ENCODE peak calls at places on chromosomes 6 and 20, in nine cellular contexts. One of them, this sample, is unnamed.

GRCh38 chr6:136609878-136610706 is 59.9 kb upstream of the MAP7 start:
- DNase-seq in A549: peak; percentile 83
- DNase-seq in H1: no peak
- DNase-seq in upper lobe of left lung: no peak
- DNase-seq in sigmoid colon: peak; percentile 85
- DNase-seq in transverse colon: peak; percentile 72
- DNase-seq in SK-N-SH: no peak
- DNase-seq in ovary: peak; percentile 78
- DNase-seq in K562: peak; percentile 49
- DNase-seq in this sample: no peak

GRCh38 chr20:41424025-41424424 is 57.4 kb upstream of the EMILIN3 start:
- DNase-seq in A549: no peak
- DNase-seq in H1: no peak
- DNase-seq in upper lobe of left lung: no peak
- DNase-seq in sigmoid colon: no peak
- DNase-seq in transverse colon: no peak
- DNase-seq in SK-N-SH: no peak
- DNase-seq in ovary: no peak
- DNase-seq in K562: no peak
- DNase-seq in this sample: no peak

GRCh38 chr6:151069641-151070040 is 170.1 kb upstream of the AKAP12 start:
- DNase-seq in A549: no peak
- DNase-seq in H1: no peak
- DNase-seq in upper lobe of left lung: no peak
- DNase-seq in sigmoid colon: peak; percentile 42
- DNase-seq in transverse colon: no peak
- DNase-seq in SK-N-SH: no peak
- DNase-seq in ovary: peak; percentile 20
- DNase-seq in K562: no peak
- DNase-seq in this sample: no peak

GRCh38 chr6:34115396-34116314 is 30.2 kb downstream of the GRM4 start:
- DNase-seq in A549: no peak
- DNase-seq in H1: no peak
- DNase-seq in upper lobe of left lung: no peak
- DNase-seq in sigmoid colon: no peak
- DNase-seq in transverse colon: no peak
- DNase-seq in SK-N-SH: no peak
- DNase-seq in ovary: no peak
- DNase-seq in K562: peak; percentile 87
- DNase-seq in this sample: no peak

GRCh38 chr6:81713205-81713604 is 39.3 kb downstream of the TENT5A start:
- DNase-seq in A549: no peak
- DNase-seq in H1: no peak
- DNase-seq in upper lobe of left lung: no peak
- DNase-seq in sigmoid colon: no peak
- DNase-seq in transverse colon: no peak
- DNase-seq in SK-N-SH: no peak
- DNase-seq in ovary: no peak
- DNase-seq in K562: no peak
- DNase-seq in this sample: no peak

GRCh38 chr20:11248691-11249178 is 574.9 kb upstream of the JAG1 start:
- DNase-seq in A549: no peak
- DNase-seq in H1: no peak
- DNase-seq in upper lobe of left lung: no peak
- DNase-seq in sigmoid colon: no peak
- DNase-seq in transverse colon: no peak
- DNase-seq in SK-N-SH: no peak
- DNase-seq in ovary: no peak
- DNase-seq in K562: no peak
- DNase-seq in this sample: no peak

GRCh38 chr6:7685276-7685675 is 40.6 kb upstream of the BMP6 start:
- DNase-seq in A549: no peak
- DNase-seq in H1: no peak
- DNase-seq in upper lobe of left lung: no peak
- DNase-seq in sigmoid colon: no peak
- DNase-seq in transverse colon: no peak
- DNase-seq in SK-N-SH: no peak
- DNase-seq in ovary: no peak
- DNase-seq in K562: no peak
- DNase-seq in this sample: no peak

GRCh38 chr20:25247100-25247665 is 702 bp upstream of the PYGB start:
- DNase-seq in A549: peak; percentile 87
- DNase-seq in H1: no peak
- DNase-seq in upper lobe of left lung: no peak
- DNase-seq in sigmoid colon: peak; percentile 83
- DNase-seq in transverse colon: peak; percentile 79
- DNase-seq in SK-N-SH: peak; percentile 68
- DNase-seq in ovary: peak; percentile 57
- DNase-seq in K562: peak; percentile 36
- DNase-seq in this sample: peak; percentile 52

GRCh38 chr20:63911171-63911570 is 16.2 kb downstream of the DNAJC5 start:
- DNase-seq in A549: no peak
- DNase-seq in H1: no peak
- DNase-seq in upper lobe of left lung: no peak
- DNase-seq in sigmoid colon: no peak
- DNase-seq in transverse colon: peak; percentile 83
- DNase-seq in SK-N-SH: no peak
- DNase-seq in ovary: no peak
- DNase-seq in K562: no peak
- DNase-seq in this sample: no peak

GRCh38 chr20:41392295-41392694 is 25.7 kb upstream of the EMILIN3 start:
- DNase-seq in A549: no peak
- DNase-seq in H1: no peak
- DNase-seq in upper lobe of left lung: no peak
- DNase-seq in sigmoid colon: no peak
- DNase-seq in transverse colon: no peak
- DNase-seq in SK-N-SH: no peak
- DNase-seq in ovary: no peak
- DNase-seq in K562: no peak
- DNase-seq in this sample: no peak

GRCh38 chr6:161038229-161039003 is 46.8 kb downstream of the MAP3K4 start:
- DNase-seq in A549: peak; percentile 3
- DNase-seq in H1: no peak
- DNase-seq in upper lobe of left lung: no peak
- DNase-seq in sigmoid colon: peak; percentile 90
- DNase-seq in transverse colon: peak; percentile 24
- DNase-seq in SK-N-SH: no peak
- DNase-seq in ovary: peak; percentile 24
- DNase-seq in K562: no peak
- DNase-seq in this sample: no peak

GRCh38 chr6:17293395-17293794 is 12.2 kb downstream of the RBM24 start:
- DNase-seq in A549: no peak
- DNase-seq in H1: no peak
- DNase-seq in upper lobe of left lung: no peak
- DNase-seq in sigmoid colon: no peak
- DNase-seq in transverse colon: no peak
- DNase-seq in SK-N-SH: no peak
- DNase-seq in ovary: no peak
- DNase-seq in K562: no peak
- DNase-seq in this sample: no peak

GRCh38 chr6:17299222-17299621 is 18.1 kb downstream of the RBM24 start:
- DNase-seq in A549: no peak
- DNase-seq in H1: no peak
- DNase-seq in upper lobe of left lung: no peak
- DNase-seq in sigmoid colon: no peak
- DNase-seq in transverse colon: no peak
- DNase-seq in SK-N-SH: no peak
- DNase-seq in ovary: no peak
- DNase-seq in K562: no peak
- DNase-seq in this sample: no peak

GRCh38 chr6:17300637-17301036 is 19.5 kb downstream of the RBM24 start:
- DNase-seq in A549: no peak
- DNase-seq in H1: no peak
- DNase-seq in upper lobe of left lung: no peak
- DNase-seq in sigmoid colon: no peak
- DNase-seq in transverse colon: no peak
- DNase-seq in SK-N-SH: no peak
- DNase-seq in ovary: no peak
- DNase-seq in K562: no peak
- DNase-seq in this sample: no peak

GRCh38 chr6:17298257-17298656 is 17.1 kb downstream of the RBM24 start:
- DNase-seq in A549: no peak
- DNase-seq in H1: no peak
- DNase-seq in upper lobe of left lung: no peak
- DNase-seq in sigmoid colon: no peak
- DNase-seq in transverse colon: no peak
- DNase-seq in SK-N-SH: no peak
- DNase-seq in ovary: no peak
- DNase-seq in K562: no peak
- DNase-seq in this sample: no peak

GRCh38 chr6:17297261-17298080 is 16.3 kb downstream of the RBM24 start:
- DNase-seq in A549: no peak
- DNase-seq in H1: no peak
- DNase-seq in upper lobe of left lung: no peak
- DNase-seq in sigmoid colon: no peak
- DNase-seq in transverse colon: no peak
- DNase-seq in SK-N-SH: no peak
- DNase-seq in ovary: no peak
- DNase-seq in K562: no peak
- DNase-seq in this sample: no peak
- H3K4me3 ChIP-seq in A549: no peak overlapping the region
- H3K4me3 ChIP-seq in H1: no peak overlapping the region
- H3K4me3 ChIP-seq in upper lobe of left lung: no peak overlapping the region
- H3K4me3 ChIP-seq in sigmoid colon: no peak overlapping the region
- H3K4me3 ChIP-seq in transverse colon: no peak overlapping the region
- H3K4me3 ChIP-seq in SK-N-SH: no peak overlapping the region
- H3K4me3 ChIP-seq in ovary: no peak overlapping the region
- H3K4me3 ChIP-seq in K562: no peak overlapping the region
- H3K4me3 ChIP-seq in this sample: no peak overlapping the region

GRCh38 chr6:70411948-70412796 is 1.1 kb upstream of the FAM135A start:
- DNase-seq in A549: no peak
- DNase-seq in H1: no peak
- DNase-seq in upper lobe of left lung: no peak
- DNase-seq in sigmoid colon: no peak
- DNase-seq in transverse colon: peak; percentile 56
- DNase-seq in SK-N-SH: no peak
- DNase-seq in ovary: no peak
- DNase-seq in K562: no peak
- DNase-seq in this sample: no peak
- TF ChIP-seq EP300 in A549: no peak
- TF ChIP-seq EP300 in H1: no peak
- TF ChIP-seq EP300 in upper lobe of left lung: no peak
- TF ChIP-seq EP300 in sigmoid colon: no peak
- TF ChIP-seq EP300 in transverse colon: no peak
- TF ChIP-seq EP300 in SK-N-SH: no peak
- TF ChIP-seq EP300 in ovary: no peak
- TF ChIP-seq EP300 in K562: no peak
- TF ChIP-seq EP300 in this sample: no peak

GRCh38 chr20:43925786-43926185 is 11.1 kb downstream of the TOX2 start:
- DNase-seq in A549: no peak
- DNase-seq in H1: no peak
- DNase-seq in upper lobe of left lung: no peak
- DNase-seq in sigmoid colon: no peak
- DNase-seq in transverse colon: peak; percentile 40
- DNase-seq in SK-N-SH: peak; percentile 67
- DNase-seq in ovary: no peak
- DNase-seq in K562: no peak
- DNase-seq in this sample: no peak

GRCh38 chr20:43923917-43924316 is 9.3 kb downstream of the TOX2 start:
- DNase-seq in A549: no peak
- DNase-seq in H1: no peak
- DNase-seq in upper lobe of left lung: no peak
- DNase-seq in sigmoid colon: no peak
- DNase-seq in transverse colon: no peak
- DNase-seq in SK-N-SH: no peak
- DNase-seq in ovary: no peak
- DNase-seq in K562: no peak
- DNase-seq in this sample: no peak

GRCh38 chr20:43926691-43927090 is 12.0 kb downstream of the TOX2 start:
- DNase-seq in A549: no peak
- DNase-seq in H1: no peak
- DNase-seq in upper lobe of left lung: no peak
- DNase-seq in sigmoid colon: no peak
- DNase-seq in transverse colon: no peak
- DNase-seq in SK-N-SH: no peak
- DNase-seq in ovary: no peak
- DNase-seq in K562: no peak
- DNase-seq in this sample: no peak

GRCh38 chr20:43925215-43925614 is 10.6 kb downstream of the TOX2 start:
- DNase-seq in A549: no peak
- DNase-seq in H1: no peak
- DNase-seq in upper lobe of left lung: no peak
- DNase-seq in sigmoid colon: no peak
- DNase-seq in transverse colon: no peak
- DNase-seq in SK-N-SH: no peak
- DNase-seq in ovary: no peak
- DNase-seq in K562: no peak
- DNase-seq in this sample: no peak

GRCh38 chr20:43926287-43926686 is 11.6 kb downstream of the TOX2 start:
- DNase-seq in A549: no peak
- DNase-seq in H1: no peak
- DNase-seq in upper lobe of left lung: no peak
- DNase-seq in sigmoid colon: no peak
- DNase-seq in transverse colon: no peak
- DNase-seq in SK-N-SH: no peak
- DNase-seq in ovary: no peak
- DNase-seq in K562: no peak
- DNase-seq in this sample: no peak
- H3K4me3 ChIP-seq in A549: no peak overlapping the region
- H3K4me3 ChIP-seq in H1: no peak overlapping the region
- H3K4me3 ChIP-seq in upper lobe of left lung: no peak overlapping the region
- H3K4me3 ChIP-seq in sigmoid colon: no peak overlapping the region
- H3K4me3 ChIP-seq in transverse colon: no peak overlapping the region
- H3K4me3 ChIP-seq in SK-N-SH: no peak overlapping the region
- H3K4me3 ChIP-seq in ovary: no peak overlapping the region
- H3K4me3 ChIP-seq in K562: no peak overlapping the region
- H3K4me3 ChIP-seq in this sample: no peak overlapping the region

GRCh38 chr20:3719046-3719445 is 6.6 kb upstream of the SIGLEC1 start:
- DNase-seq in A549: no peak
- DNase-seq in H1: no peak
- DNase-seq in upper lobe of left lung: no peak
- DNase-seq in sigmoid colon: no peak
- DNase-seq in transverse colon: no peak
- DNase-seq in SK-N-SH: no peak
- DNase-seq in ovary: no peak
- DNase-seq in K562: no peak
- DNase-seq in this sample: no peak

GRCh38 chr20:3720068-3720467 is 7.7 kb upstream of the SIGLEC1 start:
- DNase-seq in A549: no peak
- DNase-seq in H1: no peak
- DNase-seq in upper lobe of left lung: no peak
- DNase-seq in sigmoid colon: no peak
- DNase-seq in transverse colon: no peak
- DNase-seq in SK-N-SH: no peak
- DNase-seq in ovary: no peak
- DNase-seq in K562: no peak
- DNase-seq in this sample: no peak

GRCh38 chr20:3712279-3712873 is at the start of gene SIGLEC1:
- DNase-seq in A549: no peak
- DNase-seq in H1: no peak
- DNase-seq in upper lobe of left lung: no peak
- DNase-seq in sigmoid colon: peak; percentile 89
- DNase-seq in transverse colon: peak; percentile 54
- DNase-seq in SK-N-SH: no peak
- DNase-seq in ovary: no peak
- DNase-seq in K562: no peak
- DNase-seq in this sample: peak; percentile 46

GRCh38 chr20:3714092-3714491 is 1.7 kb upstream of the SIGLEC1 start:
- DNase-seq in A549: no peak
- DNase-seq in H1: no peak
- DNase-seq in upper lobe of left lung: no peak
- DNase-seq in sigmoid colon: no peak
- DNase-seq in transverse colon: no peak
- DNase-seq in SK-N-SH: no peak
- DNase-seq in ovary: no peak
- DNase-seq in K562: no peak
- DNase-seq in this sample: no peak

GRCh38 chr20:3716195-3716834 is 3.9 kb upstream of the SIGLEC1 start:
- DNase-seq in A549: peak; percentile 74
- DNase-seq in H1: peak; percentile 25
- DNase-seq in upper lobe of left lung: no peak
- DNase-seq in sigmoid colon: peak; percentile 73
- DNase-seq in transverse colon: no peak
- DNase-seq in SK-N-SH: peak; percentile 82
- DNase-seq in ovary: peak; percentile 52
- DNase-seq in K562: peak; percentile 46
- DNase-seq in this sample: no peak
- TF ChIP-seq EP300 in A549: no peak
- TF ChIP-seq EP300 in H1: no peak
- TF ChIP-seq EP300 in upper lobe of left lung: no peak
- TF ChIP-seq EP300 in sigmoid colon: no peak
- TF ChIP-seq EP300 in transverse colon: no peak
- TF ChIP-seq EP300 in SK-N-SH: no peak
- TF ChIP-seq EP300 in ovary: no peak
- TF ChIP-seq EP300 in K562: no peak
- TF ChIP-seq EP300 in this sample: no peak